ENCODE peak calls at places on chromosomes 12 and 14, in seven cellular contexts. V is A549, J is IMR-90, X is GM12878, M is right lobe of liver, S is heart left ventricle, E is ovary. P is an unnamed sample.
A peak's percentile ranks its signal among the peaks of the same experiment; 100 is the strongest.

GRCh38 chr14:96639550-96639949 is 137.4 kb downstream of the PAPOLA start:
- DNase-seq in V (no peak), J (no peak), X (no peak), M (no peak), S (no peak), E (no peak), P (no peak)

GRCh38 chr14:54025661-54026060 is 69.0 kb upstream of the BMP4 start:
- DNase-seq in V (peak; percentile 41), J (peak; percentile 5), X (no peak), M (peak; percentile 19), S (no peak), E (no peak), P (no peak)

GRCh38 chr12:109277899-109278762 is 31.0 kb downstream of the FOXN4 start:
- DNase-seq in V (peak; percentile 66), J (peak; percentile 12), X (no peak), M (no peak), S (no peak), E (no peak), P (no peak)

GRCh38 chr14:35808076-35808657 is 928 bp downstream of the RALGAPA1 start:
- DNase-seq in V (peak; percentile 31), J (no peak), X (no peak), M (no peak), S (no peak), E (no peak), P (no peak)

GRCh38 chr12:130849561-130850417 is 10.7 kb upstream of the STX2 start:
- DNase-seq in V (no peak), J (no peak), X (no peak), M (no peak), S (no peak), E (no peak), P (no peak)

GRCh38 chr12:4012977-4013968 is 140.1 kb upstream of the PARP11 start:
- DNase-seq in V (no peak), J (no peak), X (no peak), M (no peak), S (no peak), E (no peak), P (no peak)

GRCh38 chr12:91460457-91460856 is 277.8 kb upstream of the DCN start:
- DNase-seq in V (no peak), J (no peak), X (no peak), M (no peak), S (no peak), E (no peak), P (no peak)

GRCh38 chr14:52906141-52906601 is 44.7 kb downstream of the FERMT2 start:
- DNase-seq in V (peak; percentile 61), J (peak; percentile 93), X (no peak), M (no peak), S (no peak), E (no peak), P (no peak)

GRCh38 chr14:28772613-28773012 is 6.0 kb downstream of the FOXG1 start:
- DNase-seq in V (no peak), J (no peak), X (no peak), M (no peak), S (no peak), E (no peak), P (no peak)

GRCh38 chr12:3792623-3793288 is 39.8 kb upstream of the CRACR2A start:
- DNase-seq in V (no peak), J (no peak), X (no peak), M (peak; percentile 51), S (no peak), E (no peak), P (no peak)

GRCh38 chr14:105528859-105529505 is 2.6 kb downstream of the TMEM121 start:
- DNase-seq in V (no peak), J (no peak), X (no peak), M (peak; percentile 26), S (no peak), E (no peak), P (no peak)

GRCh38 chr12:128137140-128137539 is 129.8 kb upstream of the TMEM132C start:
- DNase-seq in V (no peak), J (no peak), X (no peak), M (no peak), S (no peak), E (no peak), P (no peak)

GRCh38 chr14:51395361-51395849 is 155.4 kb downstream of the TMX1 start:
- DNase-seq in V (peak; percentile 22), J (peak; percentile 89), X (no peak), M (no peak), S (peak; percentile 53), E (peak; percentile 41), P (peak; percentile 30)

GRCh38 chr14:90194706-90195105 is 61.6 kb upstream of the PSMC1 start:
- DNase-seq in V (no peak), J (no peak), X (no peak), M (no peak), S (no peak), E (no peak), P (no peak)

GRCh38 chr12:57735952-57736742 is 2.4 kb downstream of the AGAP2 start:
- DNase-seq in V (peak; percentile 67), J (peak; percentile 37), X (no peak), M (no peak), S (peak; percentile 61), E (no peak), P (no peak)

GRCh38 chr12:102029148-102029547 is 32.6 kb downstream of the WASHC3 start:
- DNase-seq in V (no peak), J (no peak), X (no peak), M (no peak), S (no peak), E (no peak), P (no peak)

GRCh38 chr14:94665121-94665520 is 52.9 kb downstream of the SERPINA3 start:
- DNase-seq in V (peak; percentile 10), J (peak; percentile 80), X (no peak), M (no peak), S (no peak), E (no peak), P (no peak)

GRCh38 chr12:8681129-8681902 is 16.5 kb upstream of the RIMKLB start:
- DNase-seq in V (peak; percentile 52), J (peak; percentile 43), X (no peak), M (no peak), S (peak; percentile 30), E (no peak), P (peak; percentile 13)

GRCh38 chr12:60101715-60102114 is 505.9 kb downstream of the SLC16A7 start:
- DNase-seq in V (no peak), J (peak; percentile 52), X (no peak), M (no peak), S (no peak), E (no peak), P (no peak)
- TF ChIP-seq POLR2A in V (no peak), J (no peak), X (no peak), M (no peak), S (no peak), E (no peak), P (no peak)

GRCh38 chr12:113242018-113242418 is 20.8 kb downstream of the TPCN1 start:
- DNase-seq in V (no peak), J (no peak), X (no peak), M (no peak), S (no peak), E (peak; percentile 21), P (no peak)
- H3K4me1 ChIP-seq in V (peaks cover 42% of the 10 kb centered on the region), J (peaks cover 27% of the 10 kb centered on the region), X (peaks cover 3% of the 10 kb centered on the region), M (peaks cover 87% of the 10 kb centered on the region), S (peaks cover 97% of the 10 kb centered on the region), E (peaks cover 19% of the 10 kb centered on the region), P (peaks cover 64% of the 10 kb centered on the region)

GRCh38 chr14:75295491-75296338 is 17.1 kb downstream of the FOS start:
- DNase-seq in V (peak; percentile 82), J (peak; percentile 64), X (no peak), M (peak; percentile 82), S (peak; percentile 84), E (peak; percentile 83), P (peak; percentile 84)
- TF ChIP-seq POLR2A in V (no peak), J (no peak), X (no peak), M (peak; percentile 28), S (no peak), E (no peak), P (no peak)

DNA sequence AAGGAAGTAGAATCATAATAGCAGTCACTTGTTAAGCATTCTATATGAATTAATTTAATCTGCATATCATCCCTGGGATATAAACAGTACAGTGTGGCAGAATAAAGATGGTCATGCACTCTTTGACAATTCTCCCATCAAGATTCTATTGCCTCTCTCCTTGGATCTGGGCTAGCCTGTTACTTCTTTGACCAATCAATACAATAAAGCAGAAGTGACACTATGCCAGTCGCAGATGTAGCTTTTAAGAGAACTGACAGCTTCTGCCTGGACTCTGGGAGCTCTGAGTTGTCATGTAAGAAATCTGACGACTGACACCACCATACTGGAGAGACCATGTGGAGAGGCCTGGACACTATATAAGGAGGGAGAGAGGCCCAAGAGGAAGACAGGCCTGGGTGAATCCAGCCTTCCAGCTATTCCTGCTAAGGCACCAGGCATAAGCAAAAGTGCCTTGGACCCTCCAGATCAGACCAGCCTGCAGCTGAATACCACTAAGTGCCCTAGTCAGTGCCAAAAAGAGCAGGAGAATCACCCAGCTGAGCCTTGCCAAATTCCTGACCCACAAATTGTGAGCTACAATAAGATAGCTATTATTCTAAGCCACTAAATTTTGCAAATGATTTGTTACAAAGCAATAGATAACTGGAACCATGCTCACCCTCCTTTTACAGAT is 84.4 kb downstream of the RIN3 start:
- DNase-seq in V (no peak), J (no peak), X (no peak), M (no peak), S (no peak), E (no peak), P (no peak)
- H3K4me1 ChIP-seq in V (peaks cover 36% of the 10 kb centered on the region), J (peaks cover 25% of the 10 kb centered on the region), X (no peaks in the 10 kb centered on the region), M (no peaks in the 10 kb centered on the region), S (peaks cover 18% of the 10 kb centered on the region), E (no peaks in the 10 kb centered on the region), P (peaks cover 6% of the 10 kb centered on the region)

P was measured in adrenal gland.